ENCODE peak calls at places on chromosomes 7 and 10, in six cellular contexts. One of them, this sample, is unnamed.

GRCh38 chr10:128808921-128809440 is 658.1 kb upstream of the MGMT start:
- DNase-seq in aorta: no peak
- DNase-seq in iPS DF 6.9: no peak
- DNase-seq in A549: no peak
- DNase-seq in upper lobe of left lung: no peak
- DNase-seq in CD4-positive, CD25-positive, alpha-beta regulatory T cell: no peak
- DNase-seq in this sample: no peak

GRCh38 chr10:31142026-31142425 is 110.4 kb upstream of the ZNF438 start:
- DNase-seq in aorta: no peak
- DNase-seq in iPS DF 6.9: no peak
- DNase-seq in A549: no peak
- DNase-seq in upper lobe of left lung: no peak
- DNase-seq in CD4-positive, CD25-positive, alpha-beta regulatory T cell: no peak
- DNase-seq in this sample: no peak

GRCh38 chr10:113921571-113922370 is 67.3 kb downstream of the NHLRC2 start:
- DNase-seq in aorta: no peak
- DNase-seq in iPS DF 6.9: no peak
- DNase-seq in A549: no peak
- DNase-seq in upper lobe of left lung: no peak
- DNase-seq in CD4-positive, CD25-positive, alpha-beta regulatory T cell: no peak
- DNase-seq in this sample: no peak

GRCh38 chr10:31261502-31262311 is 57.3 kb upstream of the ZEB1 start:
- DNase-seq in aorta: no peak
- DNase-seq in iPS DF 6.9: no peak
- DNase-seq in A549: no peak
- DNase-seq in upper lobe of left lung: no peak
- DNase-seq in CD4-positive, CD25-positive, alpha-beta regulatory T cell: no peak
- DNase-seq in this sample: no peak

GRCh38 chr7:3028071-3028766 is 15.4 kb downstream of the CARD11 start:
- DNase-seq in aorta: peak; percentile 85
- DNase-seq in iPS DF 6.9: no peak
- DNase-seq in A549: peak; percentile 79
- DNase-seq in upper lobe of left lung: no peak
- DNase-seq in CD4-positive, CD25-positive, alpha-beta regulatory T cell: no peak
- DNase-seq in this sample: no peak

GRCh38 chr10:133509700-133510099 is 17.5 kb upstream of the CYP2E1 start:
- DNase-seq in aorta: no peak
- DNase-seq in iPS DF 6.9: no peak
- DNase-seq in A549: no peak
- DNase-seq in upper lobe of left lung: no peak
- DNase-seq in CD4-positive, CD25-positive, alpha-beta regulatory T cell: no peak
- DNase-seq in this sample: no peak

GRCh38 chr10:22479419-22479818 is 134.1 kb downstream of the SPAG6 start:
- DNase-seq in aorta: no peak
- DNase-seq in iPS DF 6.9: no peak
- DNase-seq in A549: no peak
- DNase-seq in upper lobe of left lung: no peak
- DNase-seq in CD4-positive, CD25-positive, alpha-beta regulatory T cell: no peak
- DNase-seq in this sample: no peak

GRCh38 chr10:944034-944831 is 12.7 kb upstream of the LARP4B start:
- DNase-seq in aorta: no peak
- DNase-seq in iPS DF 6.9: no peak
- DNase-seq in A549: no peak
- DNase-seq in upper lobe of left lung: peak; percentile 90
- DNase-seq in CD4-positive, CD25-positive, alpha-beta regulatory T cell: no peak
- DNase-seq in this sample: no peak

GRCh38 chr10:12513775-12514663 is 164.7 kb downstream of the CAMK1D start:
- DNase-seq in aorta: no peak
- DNase-seq in iPS DF 6.9: no peak
- DNase-seq in A549: no peak
- DNase-seq in upper lobe of left lung: no peak
- DNase-seq in CD4-positive, CD25-positive, alpha-beta regulatory T cell: no peak
- DNase-seq in this sample: no peak

GRCh38 chr10:24524314-24524713 is 199.4 kb downstream of the ARHGAP21 start:
- DNase-seq in aorta: no peak
- DNase-seq in iPS DF 6.9: no peak
- DNase-seq in A549: no peak
- DNase-seq in upper lobe of left lung: peak; percentile 46
- DNase-seq in CD4-positive, CD25-positive, alpha-beta regulatory T cell: no peak
- DNase-seq in this sample: no peak

GRCh38 chr10:133420028-133420427 is 4.4 kb downstream of the SPRN start:
- DNase-seq in aorta: peak; percentile 58
- DNase-seq in iPS DF 6.9: no peak
- DNase-seq in A549: no peak
- DNase-seq in upper lobe of left lung: peak; percentile 55
- DNase-seq in CD4-positive, CD25-positive, alpha-beta regulatory T cell: no peak
- DNase-seq in this sample: no peak

GRCh38 chr10:33352631-33353030 is 18.2 kb upstream of the NRP1 start:
- DNase-seq in aorta: no peak
- DNase-seq in iPS DF 6.9: no peak
- DNase-seq in A549: no peak
- DNase-seq in upper lobe of left lung: no peak
- DNase-seq in CD4-positive, CD25-positive, alpha-beta regulatory T cell: no peak
- DNase-seq in this sample: no peak

GRCh38 chr7:153193144-153193595 is 433.6 kb downstream of the ACTR3B start:
- DNase-seq in aorta: no peak
- DNase-seq in iPS DF 6.9: peak; percentile 35
- DNase-seq in A549: peak; percentile 33
- DNase-seq in upper lobe of left lung: peak; percentile 85
- DNase-seq in CD4-positive, CD25-positive, alpha-beta regulatory T cell: no peak
- DNase-seq in this sample: no peak

GRCh38 chr10:120521880-120522279 is 64.9 kb downstream of the PLPP4 start:
- DNase-seq in aorta: no peak
- DNase-seq in iPS DF 6.9: no peak
- DNase-seq in A549: no peak
- DNase-seq in upper lobe of left lung: no peak
- DNase-seq in CD4-positive, CD25-positive, alpha-beta regulatory T cell: no peak
- DNase-seq in this sample: no peak

GRCh38 chr10:14173706-14174594 is 156.8 kb downstream of the FRMD4A start:
- DNase-seq in aorta: no peak
- DNase-seq in iPS DF 6.9: no peak
- DNase-seq in A549: no peak
- DNase-seq in upper lobe of left lung: peak; percentile 47
- DNase-seq in CD4-positive, CD25-positive, alpha-beta regulatory T cell: no peak
- DNase-seq in this sample: no peak

GRCh38 chr7:124322561-124322960 is 289.7 kb upstream of the TMEM229A start:
- DNase-seq in aorta: no peak
- DNase-seq in iPS DF 6.9: no peak
- DNase-seq in A549: no peak
- DNase-seq in upper lobe of left lung: no peak
- DNase-seq in CD4-positive, CD25-positive, alpha-beta regulatory T cell: no peak
- DNase-seq in this sample: no peak

DNA sequence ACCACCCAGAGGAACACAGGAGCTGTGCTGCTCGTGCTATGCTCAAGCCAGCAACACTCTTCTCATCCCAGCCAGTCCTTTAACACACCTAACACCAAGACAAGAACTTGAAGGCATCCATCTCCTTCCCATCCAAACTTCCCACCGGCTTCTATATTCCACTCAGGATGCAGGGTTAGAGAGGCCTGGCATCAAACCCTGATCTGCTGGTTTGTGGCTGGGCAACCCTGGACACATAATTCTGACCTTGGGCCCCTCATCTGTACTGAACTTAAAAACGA is 5.6 kb upstream of the MYO1G start:
- DNase-seq in aorta: peak; percentile 20
- DNase-seq in iPS DF 6.9: no peak
- DNase-seq in A549: no peak
- DNase-seq in upper lobe of left lung: no peak
- DNase-seq in CD4-positive, CD25-positive, alpha-beta regulatory T cell: no peak
- DNase-seq in this sample: no peak
- H3K4me1 ChIP-seq in aorta: no peaks in the 10 kb centered on the region
- H3K4me1 ChIP-seq in iPS DF 6.9: peaks cover 2% of the 10 kb centered on the region
- H3K4me1 ChIP-seq in A549: peaks cover 39% of the 10 kb centered on the region
- H3K4me1 ChIP-seq in upper lobe of left lung: peaks cover 26% of the 10 kb centered on the region
- H3K4me1 ChIP-seq in CD4-positive, CD25-positive, alpha-beta regulatory T cell: peaks cover 68% of the 10 kb centered on the region
- H3K4me1 ChIP-seq in this sample: peaks cover 57% of the 10 kb centered on the region

DNA sequence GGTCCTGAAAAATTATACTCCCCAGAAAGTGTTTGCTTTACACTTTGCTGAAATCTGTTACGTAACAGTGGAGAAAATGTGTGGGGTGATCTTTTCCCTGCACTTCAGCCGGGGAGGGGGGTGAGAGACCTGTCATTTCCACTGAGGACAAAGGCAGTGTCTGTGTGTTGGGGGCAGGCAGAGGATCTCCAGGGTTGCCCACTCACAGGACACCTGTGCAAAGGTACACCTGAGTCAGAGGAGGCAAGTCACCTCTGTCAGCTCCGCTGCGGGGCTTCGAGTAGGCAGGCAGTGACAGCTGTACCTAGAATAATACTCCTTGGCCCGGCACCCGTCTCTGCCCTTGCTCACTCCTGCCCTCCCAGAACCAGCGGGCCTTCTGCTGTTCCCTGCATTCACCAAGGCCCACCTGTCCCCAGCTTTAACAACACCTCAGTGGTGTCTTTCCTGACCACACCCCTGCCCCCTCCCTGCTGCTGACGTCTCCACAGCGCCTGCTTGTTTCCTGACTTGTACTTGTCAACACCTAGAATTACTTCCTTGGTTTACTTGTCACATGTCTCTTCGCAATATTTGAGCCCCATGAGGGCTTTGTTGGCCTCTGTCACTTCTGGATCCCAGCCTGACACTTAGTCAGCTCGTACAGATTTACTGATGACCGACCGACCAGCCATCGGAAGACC is 159.2 kb downstream of the NEURL1 start:
- DNase-seq in aorta: no peak
- DNase-seq in iPS DF 6.9: no peak
- DNase-seq in A549: no peak
- DNase-seq in upper lobe of left lung: no peak
- DNase-seq in CD4-positive, CD25-positive, alpha-beta regulatory T cell: no peak
- DNase-seq in this sample: no peak
- H3K27ac ChIP-seq in aorta: no peak overlapping the region
- H3K27ac ChIP-seq in iPS DF 6.9: no peak overlapping the region
- H3K27ac ChIP-seq in A549: no peak overlapping the region
- H3K27ac ChIP-seq in upper lobe of left lung: peak overlapping the region; percentile 59
- H3K27ac ChIP-seq in CD4-positive, CD25-positive, alpha-beta regulatory T cell: no peak overlapping the region
- H3K27ac ChIP-seq in this sample: no peak overlapping the region

DNA sequence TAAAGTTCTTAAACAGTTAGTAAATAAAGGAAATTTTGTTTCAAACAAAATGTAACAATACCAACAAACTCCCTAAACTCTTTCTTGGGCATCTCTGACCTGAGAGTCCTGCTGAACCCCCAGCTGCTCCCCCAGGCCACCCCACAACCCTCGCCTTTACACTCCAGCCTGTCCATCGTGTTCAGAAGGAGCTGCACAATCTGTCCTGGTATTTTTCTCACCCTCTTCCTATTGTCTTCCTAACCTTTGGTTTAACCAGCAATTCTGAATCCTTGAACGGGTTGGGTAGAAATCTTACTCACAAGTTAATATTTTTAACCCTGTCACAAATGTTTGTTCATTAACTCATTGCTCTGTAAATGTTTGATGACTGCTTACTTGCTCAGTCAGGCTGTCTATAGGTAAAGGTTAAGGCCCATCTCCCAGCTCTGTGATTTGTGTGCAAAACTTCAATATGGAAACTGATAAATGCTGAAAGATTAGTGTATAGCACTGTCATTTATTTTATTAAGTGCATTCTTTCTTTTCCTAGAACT is 16.8 kb downstream of the SFRP4 start:
- DNase-seq in aorta: no peak
- DNase-seq in iPS DF 6.9: no peak
- DNase-seq in A549: peak; percentile 63
- DNase-seq in upper lobe of left lung: no peak
- DNase-seq in CD4-positive, CD25-positive, alpha-beta regulatory T cell: no peak
- DNase-seq in this sample: no peak
- H3K4me1 ChIP-seq in aorta: no peaks in the 10 kb centered on the region
- H3K4me1 ChIP-seq in iPS DF 6.9: no peaks in the 10 kb centered on the region
- H3K4me1 ChIP-seq in A549: peaks cover 47% of the 10 kb centered on the region
- H3K4me1 ChIP-seq in upper lobe of left lung: no peaks in the 10 kb centered on the region
- H3K4me1 ChIP-seq in CD4-positive, CD25-positive, alpha-beta regulatory T cell: no peaks in the 10 kb centered on the region
- H3K4me1 ChIP-seq in this sample: no peaks in the 10 kb centered on the region

DNA sequence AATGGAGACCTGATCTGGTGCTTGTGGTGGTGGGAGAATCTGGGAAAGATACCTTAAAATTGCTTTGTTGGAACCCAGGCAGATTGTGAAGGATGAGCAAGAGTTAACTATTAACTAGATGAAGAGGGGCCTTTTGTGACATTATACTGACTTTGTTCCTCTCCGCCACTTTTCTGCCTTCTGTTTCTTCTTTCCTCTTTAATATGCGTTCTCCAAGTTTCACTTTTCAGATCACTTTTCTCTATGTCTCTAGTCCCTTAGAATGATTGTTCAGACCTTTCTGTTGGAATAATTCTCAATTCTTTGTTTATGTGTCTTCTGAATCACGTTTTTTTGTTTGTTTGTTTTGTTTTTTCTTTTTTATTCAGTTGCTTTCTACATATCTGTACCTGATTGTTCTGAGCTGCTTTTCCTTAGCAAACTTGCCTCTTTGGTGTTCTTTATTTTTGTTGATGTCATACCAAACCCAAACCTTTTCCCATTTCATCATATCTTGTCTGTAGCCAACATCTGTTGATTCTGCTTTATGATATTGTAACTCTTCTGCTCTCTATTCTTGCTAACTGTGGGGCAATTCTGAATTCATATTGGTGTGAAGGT is 2.8 kb downstream of the BMPR1A start:
- DNase-seq in aorta: no peak
- DNase-seq in iPS DF 6.9: no peak
- DNase-seq in A549: no peak
- DNase-seq in upper lobe of left lung: no peak
- DNase-seq in CD4-positive, CD25-positive, alpha-beta regulatory T cell: no peak
- DNase-seq in this sample: no peak
- H3K27ac ChIP-seq in aorta: peak overlapping the region; percentile 43
- H3K27ac ChIP-seq in iPS DF 6.9: no peak overlapping the region
- H3K27ac ChIP-seq in A549: no peak overlapping the region
- H3K27ac ChIP-seq in upper lobe of left lung: no peak overlapping the region
- H3K27ac ChIP-seq in CD4-positive, CD25-positive, alpha-beta regulatory T cell: no peak overlapping the region
- H3K27ac ChIP-seq in this sample: no peak overlapping the region

DNA sequence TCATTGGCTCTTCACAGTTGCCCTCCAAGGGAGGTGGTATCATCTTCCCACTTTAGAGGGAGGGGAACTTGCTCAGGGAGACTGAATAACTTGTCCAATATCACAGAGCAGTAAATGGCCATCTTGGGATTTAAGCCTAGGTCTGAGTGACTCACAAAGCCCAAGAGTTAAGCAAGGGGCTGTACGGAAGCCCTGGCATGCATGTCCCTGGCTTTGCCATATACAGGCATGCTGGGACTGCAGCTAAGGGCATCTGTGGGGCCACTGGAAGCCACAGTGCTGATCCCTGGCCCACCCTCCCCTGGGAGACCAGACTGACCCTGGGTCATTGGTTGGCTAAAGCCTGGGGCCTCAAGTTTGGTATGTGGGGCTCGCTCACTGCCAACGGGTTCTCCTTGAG is 3.1 kb downstream of the VSIR start:
- DNase-seq in aorta: peak; percentile 81
- DNase-seq in iPS DF 6.9: no peak
- DNase-seq in A549: no peak
- DNase-seq in upper lobe of left lung: no peak
- DNase-seq in CD4-positive, CD25-positive, alpha-beta regulatory T cell: no peak
- DNase-seq in this sample: no peak
- H3K4me1 ChIP-seq in aorta: peaks cover 10% of the 10 kb centered on the region
- H3K4me1 ChIP-seq in iPS DF 6.9: peaks cover 3% of the 10 kb centered on the region
- H3K4me1 ChIP-seq in A549: peaks cover 78% of the 10 kb centered on the region
- H3K4me1 ChIP-seq in upper lobe of left lung: peaks cover 81% of the 10 kb centered on the region
- H3K4me1 ChIP-seq in CD4-positive, CD25-positive, alpha-beta regulatory T cell: peaks cover 83% of the 10 kb centered on the region
- H3K4me1 ChIP-seq in this sample: peaks cover 63% of the 10 kb centered on the region

GRCh38 chr7:144710791-144711190 is 125.1 kb downstream of the TPK1 start:
- DNase-seq in aorta: no peak
- DNase-seq in iPS DF 6.9: no peak
- DNase-seq in A549: no peak
- DNase-seq in upper lobe of left lung: no peak
- DNase-seq in CD4-positive, CD25-positive, alpha-beta regulatory T cell: no peak
- DNase-seq in this sample: no peak
- H3K27ac ChIP-seq in aorta: no peak overlapping the region
- H3K27ac ChIP-seq in iPS DF 6.9: no peak overlapping the region
- H3K27ac ChIP-seq in A549: no peak overlapping the region
- H3K27ac ChIP-seq in upper lobe of left lung: no peak overlapping the region
- H3K27ac ChIP-seq in CD4-positive, CD25-positive, alpha-beta regulatory T cell: no peak overlapping the region
- H3K27ac ChIP-seq in this sample: no peak overlapping the region

GRCh38 chr7:6262206-6262605 is 10.2 kb downstream of the CYTH3 start:
- DNase-seq in aorta: no peak
- DNase-seq in iPS DF 6.9: no peak
- DNase-seq in A549: no peak
- DNase-seq in upper lobe of left lung: no peak
- DNase-seq in CD4-positive, CD25-positive, alpha-beta regulatory T cell: no peak
- DNase-seq in this sample: no peak
- H3K4me1 ChIP-seq in aorta: peaks cover 3% of the 10 kb centered on the region
- H3K4me1 ChIP-seq in iPS DF 6.9: no peaks in the 10 kb centered on the region
- H3K4me1 ChIP-seq in A549: peaks cover 39% of the 10 kb centered on the region
- H3K4me1 ChIP-seq in upper lobe of left lung: peaks cover 29% of the 10 kb centered on the region
- H3K4me1 ChIP-seq in CD4-positive, CD25-positive, alpha-beta regulatory T cell: peaks cover 22% of the 10 kb centered on the region
- H3K4me1 ChIP-seq in this sample: peaks cover 18% of the 10 kb centered on the region